ENCODE peak calls at places on chromosomes 4 and X, in four cellular contexts. Z, P, W and M are unnamed samples.

GRCh38 chr4:86587016-86587713 is 7.0 kb upstream of the PTPN13 start:
- DNase-seq in Z (no peak), P (no peak), W (no peak), M (no peak)

GRCh38 chr4:152090543-152090942 is 329.7 kb upstream of the GATB start:
- DNase-seq in Z (peak), W (no peak), P (peak), M (no peak)

GRCh38 chr4:140152015-140152703 is 1.8 kb downstream of the MAML3 start:
- DNase-seq in Z (no peak), P (peak), W (no peak), M (peak)

GRCh38 chr4:39285853-39286252 is 80.3 kb downstream of the RFC1 start:
- DNase-seq in Z (peak), P (no peak), W (no peak), M (no peak)

GRCh38 chr4:150283689-150284088 is 205.4 kb downstream of the DCLK2 start:
- DNase-seq in W (no peak), P (peak), Z (peak), M (no peak)

GRCh38 chrX:21926527-21927278 is 13.8 kb upstream of the SMS start:
- DNase-seq in P (no peak), Z (peak), W (peak), M (peak)

GRCh38 chr4:169050308-169050707 is 40.3 kb upstream of the CBR4 start:
- DNase-seq in P (no peak), W (no peak), Z (no peak), M (no peak)

GRCh38 chr4:101101072-101101471 is 246.3 kb downstream of the PPP3CA start:
- DNase-seq in P (no peak), W (no peak), Z (no peak), M (no peak)

GRCh38 chr4:182015893-182016292 is 227.3 kb upstream of the TENM3 start:
- DNase-seq in Z (peak), W (no peak), P (no peak), M (no peak)

GRCh38 chr4:76232681-76233080 is 18.8 kb upstream of the FAM47E start:
- DNase-seq in P (no peak), W (no peak), Z (no peak), M (no peak)

GRCh38 chrX:23953908-23954269 is 46.1 kb downstream of the CXorf58 start:
- DNase-seq in P (no peak), W (no peak), Z (no peak), M (no peak)

GRCh38 chrX:23954396-23954795 is 46.6 kb downstream of the CXorf58 start:
- DNase-seq in Z (no peak), P (no peak), W (no peak), M (no peak)

GRCh38 chrX:23952401-23952800 is 44.6 kb downstream of the CXorf58 start:
- DNase-seq in P (no peak), Z (no peak), W (no peak), M (no peak)

DNA sequence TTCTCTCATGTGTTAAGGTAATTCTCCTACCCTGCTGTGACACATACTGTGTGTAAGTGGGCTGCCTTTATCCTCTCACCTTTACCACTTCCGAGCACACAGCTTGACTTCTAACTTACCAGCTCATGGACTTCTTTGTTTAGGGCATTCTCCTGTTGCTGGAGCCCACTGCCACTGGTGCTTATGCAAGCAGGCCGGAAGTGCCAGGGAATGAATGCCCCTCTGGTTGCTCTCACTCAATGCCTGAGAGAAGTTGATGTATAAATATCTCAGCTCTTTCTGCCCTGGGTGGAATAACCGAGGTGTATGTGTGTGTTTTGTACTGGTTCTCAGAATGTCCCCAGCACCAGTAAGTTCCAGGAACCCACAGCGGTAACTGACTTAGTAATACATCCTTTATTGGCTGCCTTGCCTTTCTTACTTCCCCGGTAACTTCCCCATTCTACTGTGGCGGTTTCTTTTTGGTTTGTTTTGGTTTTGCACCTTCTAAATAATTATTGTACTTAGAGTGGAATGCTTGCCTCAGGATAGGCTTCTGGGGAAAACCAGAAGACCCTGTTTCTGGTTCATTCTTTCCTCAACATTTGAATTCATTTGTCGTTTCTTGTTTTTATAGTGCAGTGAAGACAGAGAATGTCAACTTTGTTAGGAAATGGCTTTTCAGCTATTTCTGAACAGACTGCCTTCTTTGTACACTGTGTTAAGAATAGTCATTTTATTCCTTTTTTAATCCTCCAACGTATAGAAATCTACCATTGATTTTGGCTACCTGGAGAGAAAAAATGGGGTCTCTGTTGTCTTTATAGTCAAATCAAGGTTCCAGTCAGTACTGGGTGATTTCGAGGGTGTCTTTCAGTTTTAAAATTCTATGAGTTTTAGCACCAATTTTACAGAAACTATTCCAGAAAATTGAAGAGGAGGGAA is 45.4 kb downstream of the CXorf58 start:
- DNase-seq in W (no peak), Z (no peak), P (no peak), M (peak)
- TF ChIP-seq MXI1 in W (no peak), Z (no peak), P (no peak), M (no peak)

DNA sequence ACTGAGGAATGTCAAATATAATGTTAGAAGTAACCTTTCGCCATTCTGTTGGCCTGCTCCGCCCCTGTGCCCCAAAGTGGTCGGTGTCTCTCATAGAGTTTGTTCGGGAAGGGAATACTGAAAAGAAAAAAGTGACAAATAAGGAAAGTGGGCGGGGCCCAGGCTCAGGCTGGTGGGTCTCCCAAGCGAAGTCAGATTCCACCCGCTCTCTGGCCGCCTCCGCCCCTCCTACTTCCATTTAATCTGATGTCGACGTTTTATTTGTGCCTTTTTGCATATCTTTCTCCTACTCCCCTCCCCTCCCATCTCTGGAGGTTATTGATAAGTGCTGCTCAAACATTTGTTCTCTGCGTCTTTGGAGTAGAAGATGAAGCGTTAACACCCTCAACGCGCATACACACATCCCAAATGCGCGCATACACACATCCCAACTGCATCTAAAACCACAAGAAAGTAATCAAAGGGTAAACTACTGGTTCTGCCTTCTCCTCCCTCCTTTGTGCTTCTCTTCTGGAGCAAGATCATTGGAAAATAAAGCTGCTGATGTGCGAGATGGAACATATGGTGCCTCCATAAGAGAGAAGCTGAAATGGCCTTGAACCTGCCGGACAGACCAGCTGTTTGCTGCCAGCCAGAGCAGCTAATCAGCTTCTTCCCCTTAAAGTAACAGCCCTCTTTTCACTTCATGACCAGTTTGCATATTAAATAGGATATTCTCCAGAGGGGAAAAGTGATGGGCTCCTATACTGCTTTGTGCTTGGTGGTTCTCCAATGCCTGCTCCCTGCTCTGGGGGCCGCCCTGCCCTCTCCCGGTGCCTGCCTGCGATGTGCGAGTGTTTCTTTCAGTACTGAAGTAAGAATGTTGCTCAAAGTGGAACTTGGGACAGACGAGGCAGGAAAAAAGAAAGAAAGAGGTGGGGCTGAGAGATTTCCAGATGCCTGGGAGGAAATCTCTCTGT is 3.1 kb downstream of the MAMLD1 start:
- DNase-seq in Z (peak), W (no peak), P (no peak), M (peak)
- TF ChIP-seq MXI1 in Z (no peak), W (no peak), P (no peak), M (no peak)

GRCh38 chr4:131026771-131027170 is 1930.8 kb downstream of the C4orf33 start:
- DNase-seq in W (no peak), P (no peak), Z (no peak), M (no peak)
- TF ChIP-seq MXI1 in W (no peak), P (no peak), Z (no peak), M (no peak)

GRCh38 chrX:134431894-134432293 is 28.1 kb upstream of the HPRT1 start:
- DNase-seq in W (no peak), P (no peak), Z (peak), M (no peak)
- TF ChIP-seq MXI1 in W (no peak), P (no peak), Z (no peak), M (no peak)

GRCh38 chrX:9515973-9516538 is 51.2 kb downstream of the TBL1X start:
- DNase-seq in P (no peak), W (no peak), Z (no peak), M (peak)
- TF ChIP-seq MXI1 in P (no peak), W (no peak), Z (no peak), M (no peak)

GRCh38 chr4:185304944-185305690 is 90.6 kb downstream of the LRP2BP start:
- DNase-seq in Z (peak), P (peak), W (peak), M (no peak)
- TF ChIP-seq MXI1 in Z (no peak), P (no peak), W (no peak), M (no peak)

GRCh38 chrX:118652717-118653116 is 74.7 kb upstream of the IL13RA1 start:
- DNase-seq in Z (peak), P (no peak), W (no peak), M (no peak)
- TF ChIP-seq MXI1 in Z (no peak), P (no peak), W (no peak), M (no peak)

DNA sequence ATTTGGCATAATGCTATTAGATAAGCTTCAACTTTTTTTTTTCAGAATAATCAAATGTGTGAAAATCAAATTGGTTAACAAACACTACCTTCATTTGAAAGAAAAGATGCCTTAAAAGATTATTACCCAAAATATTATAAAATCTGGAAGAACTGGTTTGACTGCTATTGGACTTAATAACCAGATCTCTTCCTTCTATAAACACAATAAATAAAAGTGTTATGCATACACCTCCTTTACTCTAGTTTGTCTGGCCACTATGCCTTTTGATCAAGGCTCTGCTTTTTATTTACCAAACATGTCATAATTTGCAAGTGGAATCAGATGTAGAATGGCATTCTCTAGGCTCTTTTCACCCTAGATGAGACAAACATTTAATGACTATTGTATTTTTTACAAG is 897.3 kb upstream of the EPHA5 start:
- DNase-seq in W (no peak), Z (no peak), P (no peak), M (no peak)
- TF ChIP-seq MXI1 in W (no peak), Z (no peak), P (no peak), M (no peak)